ENCODE peak calls at places on chromosome 12, in five cellular contexts. One of them, this sample, is unnamed.

GRCh38 chr12:49365542-49365941 is 1.7 kb upstream of the SPATS2 start:
- DNase-seq in ovary: no peak
- DNase-seq in progenitor cell of endocrine pancreas: no peak
- DNase-seq in cerebellar cortex: no peak
- DNase-seq in body of pancreas: no peak
- DNase-seq in this sample: peak; percentile 59

GRCh38 chr12:12194206-12194605 is 72.6 kb downstream of the LRP6 start:
- DNase-seq in ovary: no peak
- DNase-seq in progenitor cell of endocrine pancreas: no peak
- DNase-seq in cerebellar cortex: no peak
- DNase-seq in body of pancreas: no peak
- DNase-seq in this sample: peak; percentile 39

GRCh38 chr12:26523708-26524150 is 309.3 kb downstream of the ITPR2 start:
- DNase-seq in ovary: peak; percentile 90
- DNase-seq in progenitor cell of endocrine pancreas: no peak
- DNase-seq in cerebellar cortex: peak; percentile 97
- DNase-seq in body of pancreas: peak; percentile 98
- DNase-seq in this sample: peak; percentile 98

GRCh38 chr12:57741413-57741789 is 2.9 kb upstream of the AGAP2 start:
- DNase-seq in ovary: no peak
- DNase-seq in progenitor cell of endocrine pancreas: no peak
- DNase-seq in cerebellar cortex: no peak
- DNase-seq in body of pancreas: no peak
- DNase-seq in this sample: no peak

GRCh38 chr12:120495189-120495722 is 657 bp upstream of the DYNLL1 start:
- DNase-seq in ovary: no peak
- DNase-seq in progenitor cell of endocrine pancreas: no peak
- DNase-seq in cerebellar cortex: no peak
- DNase-seq in body of pancreas: no peak
- DNase-seq in this sample: peak; percentile 10

GRCh38 chr12:112961074-112961473 is 17.2 kb upstream of the OAS2 start:
- DNase-seq in ovary: no peak
- DNase-seq in progenitor cell of endocrine pancreas: no peak
- DNase-seq in cerebellar cortex: no peak
- DNase-seq in body of pancreas: no peak
- DNase-seq in this sample: no peak

GRCh38 chr12:88529531-88530488 is 50.5 kb downstream of the KITLG start:
- DNase-seq in ovary: no peak
- DNase-seq in progenitor cell of endocrine pancreas: no peak
- DNase-seq in cerebellar cortex: no peak
- DNase-seq in body of pancreas: peak; percentile 12
- DNase-seq in this sample: no peak

GRCh38 chr12:27685274-27685673 is 11.0 kb upstream of the REP15 start:
- DNase-seq in ovary: no peak
- DNase-seq in progenitor cell of endocrine pancreas: no peak
- DNase-seq in cerebellar cortex: no peak
- DNase-seq in body of pancreas: no peak
- DNase-seq in this sample: no peak

GRCh38 chr12:125193798-125194562 is 128.7 kb downstream of the AACS start:
- DNase-seq in ovary: no peak
- DNase-seq in progenitor cell of endocrine pancreas: no peak
- DNase-seq in cerebellar cortex: peak; percentile 29
- DNase-seq in body of pancreas: no peak
- DNase-seq in this sample: no peak

GRCh38 chr12:57611810-57612710 is 825 bp downstream of the ARHGEF25 start:
- DNase-seq in ovary: no peak
- DNase-seq in progenitor cell of endocrine pancreas: no peak
- DNase-seq in cerebellar cortex: peak; percentile 86
- DNase-seq in body of pancreas: no peak
- DNase-seq in this sample: no peak

GRCh38 chr12:102249073-102249854 is 51.6 kb upstream of the PMCH start:
- DNase-seq in ovary: no peak
- DNase-seq in progenitor cell of endocrine pancreas: no peak
- DNase-seq in cerebellar cortex: no peak
- DNase-seq in body of pancreas: no peak
- DNase-seq in this sample: no peak

GRCh38 chr12:61536117-61536516 is 724.1 kb upstream of the USP15 start:
- DNase-seq in ovary: no peak
- DNase-seq in progenitor cell of endocrine pancreas: no peak
- DNase-seq in cerebellar cortex: no peak
- DNase-seq in body of pancreas: no peak
- DNase-seq in this sample: no peak

GRCh38 chr12:69480698-69481097 is 10.5 kb downstream of the FRS2 start:
- DNase-seq in ovary: no peak
- DNase-seq in progenitor cell of endocrine pancreas: no peak
- DNase-seq in cerebellar cortex: no peak
- DNase-seq in body of pancreas: no peak
- DNase-seq in this sample: no peak

GRCh38 chr12:112927925-112928324 is 10.3 kb upstream of the OAS3 start:
- DNase-seq in ovary: no peak
- DNase-seq in progenitor cell of endocrine pancreas: no peak
- DNase-seq in cerebellar cortex: no peak
- DNase-seq in body of pancreas: no peak
- DNase-seq in this sample: no peak